ENCODE peak calls at places on chromosomes 16 and 17, in four cellular contexts. F is stomach, T is uterus, G is A549. Y is an unnamed sample.

GRCh38 chr17:76233588-76234353 is 6.5 kb downstream of the RNF157 start:
- DNase-seq in F (no peak), T (no peak), G (no peak), Y (no peak)

GRCh38 chr16:65336169-65336568 is 214.3 kb upstream of the CDH11 start:
- DNase-seq in F (no peak), T (no peak), G (no peak), Y (no peak)

GRCh38 chr17:60610481-60610880 is 10.5 kb downstream of the PPM1D start:
- DNase-seq in F (no peak), T (no peak), G (no peak), Y (no peak)

GRCh38 chr17:21213491-21214014 is 408 bp downstream of the TMEM11 start:
- DNase-seq in F (peak; percentile 47), T (no peak), G (no peak), Y (no peak)

GRCh38 chr16:54135361-54136275 is 151.0 kb downstream of the IRX3 start:
- DNase-seq in F (no peak), T (no peak), G (peak; percentile 4), Y (no peak)

GRCh38 chr16:14641206-14641605 is 8.5 kb downstream of the BFAR start:
- DNase-seq in F (no peak), T (no peak), G (no peak), Y (no peak)

GRCh38 chr17:48500435-48501426 is 30.1 kb downstream of the HOXB1 start:
- DNase-seq in F (no peak), T (peak; percentile 50), G (peak; percentile 53), Y (no peak)

GRCh38 chr16:25108054-25108453 is 3.5 kb upstream of the LCMT1 start:
- DNase-seq in F (no peak), T (no peak), G (peak; percentile 52), Y (no peak)

GRCh38 chr16:67413978-67414891 is 2.0 kb downstream of the ZDHHC1 start:
- DNase-seq in F (no peak), T (no peak), G (no peak), Y (no peak)

GRCh38 chr17:18070861-18071340 is 16.8 kb upstream of the DRG2 start:
- DNase-seq in F (no peak), T (peak; percentile 22), G (no peak), Y (no peak)

GRCh38 chr17:18076941-18077340 is 10.8 kb upstream of the DRG2 start:
- DNase-seq in F (no peak), T (no peak), G (no peak), Y (no peak)

GRCh38 chr17:18079543-18079942 is 8.2 kb upstream of the DRG2 start:
- DNase-seq in F (no peak), T (no peak), G (no peak), Y (no peak)

GRCh38 chr17:18071751-18072150 is 16.0 kb upstream of the DRG2 start:
- DNase-seq in F (no peak), T (no peak), G (no peak), Y (no peak)

GRCh38 chr17:18074566-18075272 is 13.0 kb upstream of the DRG2 start:
- DNase-seq in F (no peak), T (no peak), G (no peak), Y (no peak)
- TF ChIP-seq POLR2A in F (no peak), T (no peak), G (no peak), Y (no peak)

DNA sequence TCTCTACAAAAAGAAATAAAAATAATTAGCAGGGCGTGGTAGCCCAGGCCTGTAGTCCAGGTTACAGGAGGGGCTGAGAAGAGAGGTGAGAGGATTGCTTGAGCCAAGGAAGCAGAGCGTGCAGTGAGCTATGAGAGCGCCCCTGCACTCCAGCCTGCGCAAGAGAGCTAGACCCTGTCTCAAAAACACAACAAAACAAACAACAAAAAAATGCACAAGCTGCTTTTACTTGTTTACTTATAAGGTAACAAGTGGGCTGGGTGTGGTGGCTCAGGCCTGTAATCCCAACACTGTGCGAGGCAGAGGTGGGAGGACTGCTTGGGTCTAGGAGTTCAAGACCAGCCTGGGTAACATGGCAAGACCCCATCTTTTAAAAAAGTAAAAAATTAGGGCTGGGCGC is 1.7 kb downstream of the CYTH1 start:
- DNase-seq in F (no peak), T (no peak), G (no peak), Y (no peak)
- H3K27ac ChIP-seq in F (peak overlapping the region; percentile 91), T (peak overlapping the region; percentile 94), G (no peak overlapping the region), Y (peak overlapping the region; percentile 95)

GRCh38 chr17:44198721-44199552 is 747 bp downstream of the ATXN7L3 start:
- DNase-seq in F (peak; percentile 68), T (peak; percentile 61), G (peak; percentile 70), Y (no peak)
- TF ChIP-seq POLR2A in F (no peak), T (peak; percentile 24), G (no peak), Y (no peak)

GRCh38 chr17:79468183-79468944 is 142.5 kb downstream of the RBFOX3 start:
- DNase-seq in F (no peak), T (no peak), G (no peak), Y (no peak)
- H3K27ac ChIP-seq in F (no peak overlapping the region), T (no peak overlapping the region), G (no peak overlapping the region), Y (no peak overlapping the region)

GRCh38 chr16:87953308-87954208 is 2.3 kb downstream of the BANP start:
- DNase-seq in F (no peak), T (no peak), G (no peak), Y (no peak)

GRCh38 chr16:87954361-87954760 is 3.1 kb downstream of the BANP start:
- DNase-seq in F (peak; percentile 44), T (no peak), G (no peak), Y (no peak)

GRCh38 chr16:87952751-87953150 is 1.5 kb downstream of the BANP start:
- DNase-seq in F (no peak), T (no peak), G (no peak), Y (no peak)

GRCh38 chr16:87950765-87951549 is at the start of gene BANP:
- DNase-seq in F (peak; percentile 98), T (peak; percentile 96), G (peak; percentile 100), Y (no peak)

GRCh38 chr16:87951550-87952538 is 610 bp downstream of the BANP start:
- DNase-seq in F (no peak), T (no peak), G (no peak), Y (no peak)
- TF ChIP-seq POLR2A in F (no peak), T (no peak), G (no peak), Y (no peak)

DNA sequence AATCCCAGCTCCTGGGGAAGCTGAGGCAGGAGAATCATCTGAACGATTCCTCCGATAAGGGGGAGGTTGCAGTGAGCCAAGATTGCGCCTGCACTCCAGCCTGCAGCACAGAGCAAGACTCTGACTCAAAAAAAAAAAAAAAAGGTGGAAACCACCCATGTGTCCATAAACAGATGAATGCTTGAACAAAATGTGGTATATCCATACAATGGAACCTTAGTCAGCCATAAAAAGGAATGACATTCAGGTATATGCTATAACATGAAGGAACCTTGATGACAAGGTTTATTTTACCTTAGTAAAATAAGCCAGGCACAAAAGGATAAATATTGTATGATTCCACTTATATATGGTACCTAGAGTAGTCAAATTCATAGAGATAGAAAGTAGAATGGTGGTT is 2.9 kb upstream of the MEIOC start:
- DNase-seq in F (no peak), T (no peak), G (no peak), Y (no peak)
- H3K27ac ChIP-seq in F (no peak overlapping the region), T (no peak overlapping the region), G (no peak overlapping the region), Y (no peak overlapping the region)

GRCh38 chr16:8607214-8607613 is 14.3 kb upstream of the METTL22 start:
- DNase-seq in F (no peak), T (no peak), G (no peak), Y (no peak)
- TF ChIP-seq POLR2A in F (no peak), T (no peak), G (no peak), Y (no peak)

Y was measured in vagina.